ENCODE peak calls at places on chromosome 1, in five cellular contexts. S is foreskin fibroblast, Y is transverse colon, N is ovary, Q is IMR-90. X is an unnamed sample.

GRCh38 chr1:157580179-157580827 is 17.6 kb downstream of the FCRL4 start:
- DNase-seq in S (peak; percentile 9), Y (peak; percentile 24), N (no peak), Q (peak; percentile 57), X (peak; percentile 13)

GRCh38 chr1:14782741-14783591 is 184.5 kb downstream of the KAZN start:
- DNase-seq in S (no peak), Y (no peak), N (no peak), Q (no peak), X (no peak)

GRCh38 chr1:52569333-52570265 is 16.7 kb upstream of the TUT4 start:
- DNase-seq in S (no peak), Y (no peak), N (no peak), Q (no peak), X (no peak)

GRCh38 chr1:167797005-167797404 is 75.2 kb downstream of the MPZL1 start:
- DNase-seq in S (peak; percentile 98), Y (peak; percentile 47), N (peak; percentile 73), Q (peak; percentile 99), X (peak; percentile 97)

GRCh38 chr1:151871284-151872030 is 17.9 kb upstream of the THEM5 start:
- DNase-seq in S (no peak), Y (no peak), N (no peak), Q (no peak), X (no peak)

GRCh38 chr1:40862008-40862863 is at the start of gene CITED4:
- DNase-seq in S (peak; percentile 90), Y (peak; percentile 95), N (peak; percentile 97), Q (peak; percentile 83), X (peak; percentile 35)

GRCh38 chr1:162485236-162485635 is 12.4 kb upstream of the UHMK1 start:
- DNase-seq in S (no peak), Y (no peak), N (no peak), Q (peak; percentile 18), X (no peak)

GRCh38 chr1:69121708-69122107 is 446.0 kb upstream of the LRRC7 start:
- DNase-seq in S (no peak), Y (no peak), N (no peak), Q (no peak), X (no peak)

GRCh38 chr1:67390041-67390887 is 39.9 kb downstream of the SERBP1 start:
- DNase-seq in S (no peak), Y (no peak), N (no peak), Q (peak; percentile 65), X (peak; percentile 42)

GRCh38 chr1:234601217-234602017 is 8.6 kb downstream of the IRF2BP2 start:
- DNase-seq in S (no peak), Y (peak; percentile 42), N (no peak), Q (peak; percentile 66), X (no peak)

GRCh38 chr1:110787328-110788071 is 85.4 kb upstream of the CD53 start:
- DNase-seq in S (no peak), Y (peak; percentile 57), N (no peak), Q (no peak), X (no peak)

GRCh38 chr1:220272841-220273090 is 513 bp upstream of the RAB3GAP2 start:
- DNase-seq in S (no peak), Y (no peak), N (no peak), Q (no peak), X (no peak)

GRCh38 chr1:220271706-220272046 is 577 bp downstream of the RAB3GAP2 start:
- DNase-seq in S (peak; percentile 31), Y (peak; percentile 14), N (no peak), Q (peak; percentile 26), X (no peak)

GRCh38 chr1:220274122-220274855 is 2.0 kb upstream of the RAB3GAP2 start:
- DNase-seq in S (peak; percentile 6), Y (no peak), N (no peak), Q (peak; percentile 48), X (peak; percentile 49)

GRCh38 chr1:220275430-220275829 is 3.2 kb upstream of the RAB3GAP2 start:
- DNase-seq in S (no peak), Y (no peak), N (no peak), Q (no peak), X (no peak)

GRCh38 chr1:220272047-220272840 is at the start of gene RAB3GAP2:
- DNase-seq in S (peak; percentile 90), Y (peak; percentile 97), N (peak; percentile 96), Q (peak; percentile 88), X (peak; percentile 61)
- TF ChIP-seq CTCF in S (no peak), Y (no peak), N (no peak), Q (no peak), X (no peak)

GRCh38 chr1:223031690-223032601 is 111.1 kb downstream of the TLR5 start:
- DNase-seq in S (peak; percentile 12), Y (no peak), N (no peak), Q (no peak), X (peak; percentile 59)
- H3K4me3 ChIP-seq in S (no peak overlapping the region), Y (no peak overlapping the region), N (no peak overlapping the region), Q (no peak overlapping the region), X (no peak overlapping the region)

GRCh38 chr1:116854294-116854693 is 55.4 kb upstream of the PTGFRN start:
- DNase-seq in S (no peak), Y (no peak), N (no peak), Q (no peak), X (no peak)
- TF ChIP-seq CTCF in S (no peak), Y (no peak), N (peak; percentile 14), Q (no peak), X (no peak)

GRCh38 chr1:58903450-58904298 is 119.8 kb upstream of the JUN start:
- DNase-seq in S (peak; percentile 96), Y (peak; percentile 94), N (peak; percentile 93), Q (peak; percentile 89), X (peak; percentile 68)

GRCh38 chr1:58904299-58905125 is 120.7 kb upstream of the JUN start:
- DNase-seq in S (no peak), Y (no peak), N (no peak), Q (no peak), X (no peak)

GRCh38 chr1:58905126-58905490 is 121.3 kb upstream of the JUN start:
- DNase-seq in S (no peak), Y (no peak), N (no peak), Q (no peak), X (no peak)

GRCh38 chr1:58901008-58901407 is 117.2 kb upstream of the JUN start:
- DNase-seq in S (no peak), Y (no peak), N (no peak), Q (peak; percentile 51), X (no peak)

GRCh38 chr1:58902830-58903229 is 119.0 kb upstream of the JUN start:
- DNase-seq in S (no peak), Y (no peak), N (no peak), Q (no peak), X (no peak)
- H3K4me3 ChIP-seq in S (no peak overlapping the region), Y (peak overlapping the region; percentile 39), N (no peak overlapping the region), Q (no peak overlapping the region), X (no peak overlapping the region)